ENCODE peak calls at places on chromosomes 3 and 15, in four cellular contexts. One of them, this sample, is unnamed.

GRCh38 chr3:16534914-16535301 is 21.4 kb upstream of the RFTN1 start:
- DNase-seq in fibroblast of mammary gland: no peak
- DNase-seq in T-helper 9 cell: no peak
- DNase-seq in HFF-Myc: no peak
- DNase-seq in this sample: no peak

GRCh38 chr15:58469432-58470353 is 37.9 kb downstream of the LIPC start:
- DNase-seq in fibroblast of mammary gland: peak
- DNase-seq in T-helper 9 cell: no peak
- DNase-seq in HFF-Myc: peak
- DNase-seq in this sample: no peak

GRCh38 chr15:98673133-98673532 is 24.8 kb downstream of the IGF1R start:
- DNase-seq in fibroblast of mammary gland: no peak
- DNase-seq in T-helper 9 cell: no peak
- DNase-seq in HFF-Myc: no peak
- DNase-seq in this sample: no peak

GRCh38 chr3:13075318-13075717 is 2.1 kb upstream of the IQSEC1 start:
- DNase-seq in fibroblast of mammary gland: no peak
- DNase-seq in T-helper 9 cell: no peak
- DNase-seq in HFF-Myc: no peak
- DNase-seq in this sample: no peak

GRCh38 chr3:160012108-160012507 is 23.5 kb downstream of the IL12A start:
- DNase-seq in fibroblast of mammary gland: no peak
- DNase-seq in T-helper 9 cell: no peak
- DNase-seq in HFF-Myc: no peak
- DNase-seq in this sample: no peak

GRCh38 chr3:170058127-170058526 is 20.3 kb downstream of the GPR160 start:
- DNase-seq in fibroblast of mammary gland: no peak
- DNase-seq in T-helper 9 cell: no peak
- DNase-seq in HFF-Myc: no peak
- DNase-seq in this sample: no peak

GRCh38 chr3:53236112-53236841 is 19.5 kb downstream of the TKT start:
- DNase-seq in fibroblast of mammary gland: peak
- DNase-seq in T-helper 9 cell: no peak
- DNase-seq in HFF-Myc: peak
- DNase-seq in this sample: no peak

GRCh38 chr15:51224428-51224827 is 114.0 kb downstream of the CYP19A1 start:
- DNase-seq in fibroblast of mammary gland: peak
- DNase-seq in T-helper 9 cell: no peak
- DNase-seq in HFF-Myc: no peak
- DNase-seq in this sample: no peak

GRCh38 chr3:32238027-32238815 is at the start of gene CMTM8:
- DNase-seq in fibroblast of mammary gland: no peak
- DNase-seq in T-helper 9 cell: peak
- DNase-seq in HFF-Myc: no peak
- DNase-seq in this sample: no peak

GRCh38 chr15:74793135-74794028 is 11.5 kb downstream of the CSK start:
- DNase-seq in fibroblast of mammary gland: no peak
- DNase-seq in T-helper 9 cell: peak
- DNase-seq in HFF-Myc: no peak
- DNase-seq in this sample: no peak

GRCh38 chr3:192819001-192819569 is 91.7 kb upstream of the FGF12 start:
- DNase-seq in fibroblast of mammary gland: peak
- DNase-seq in T-helper 9 cell: peak
- DNase-seq in HFF-Myc: peak
- DNase-seq in this sample: no peak

GRCh38 chr15:90231028-90232017 is 2.4 kb downstream of the CIB1 start:
- DNase-seq in fibroblast of mammary gland: no peak
- DNase-seq in T-helper 9 cell: peak
- DNase-seq in HFF-Myc: no peak
- DNase-seq in this sample: no peak

GRCh38 chr3:58340594-58341244 is 8.0 kb downstream of the PXK start:
- DNase-seq in fibroblast of mammary gland: no peak
- DNase-seq in T-helper 9 cell: no peak
- DNase-seq in HFF-Myc: no peak
- DNase-seq in this sample: no peak

GRCh38 chr3:54999159-54999558 is 71.3 kb upstream of the LRTM1 start:
- DNase-seq in fibroblast of mammary gland: peak
- DNase-seq in T-helper 9 cell: no peak
- DNase-seq in HFF-Myc: peak
- DNase-seq in this sample: no peak

GRCh38 chr3:112966633-112967032 is 8.3 kb downstream of the CD200R1 start:
- DNase-seq in fibroblast of mammary gland: no peak
- DNase-seq in T-helper 9 cell: no peak
- DNase-seq in HFF-Myc: no peak
- DNase-seq in this sample: no peak

GRCh38 chr3:20573175-20573574 is 387.2 kb upstream of the SGO1 start:
- DNase-seq in fibroblast of mammary gland: peak
- DNase-seq in T-helper 9 cell: no peak
- DNase-seq in HFF-Myc: no peak
- DNase-seq in this sample: no peak

GRCh38 chr3:180962530-180962929 is 27.0 kb downstream of the DNAJC19 start:
- DNase-seq in fibroblast of mammary gland: no peak
- DNase-seq in T-helper 9 cell: no peak
- DNase-seq in HFF-Myc: no peak
- DNase-seq in this sample: no peak

GRCh38 chr3:79767194-79767952 is 425 bp downstream of the ROBO1 start:
- DNase-seq in fibroblast of mammary gland: no peak
- DNase-seq in T-helper 9 cell: no peak
- DNase-seq in HFF-Myc: no peak
- DNase-seq in this sample: no peak

GRCh38 chr15:52657338-52657737 is 21.9 kb downstream of the ATOSA start:
- DNase-seq in fibroblast of mammary gland: peak
- DNase-seq in T-helper 9 cell: no peak
- DNase-seq in HFF-Myc: no peak
- DNase-seq in this sample: no peak

GRCh38 chr3:16463119-16463518 is 50.4 kb downstream of the RFTN1 start:
- DNase-seq in fibroblast of mammary gland: no peak
- DNase-seq in T-helper 9 cell: no peak
- DNase-seq in HFF-Myc: no peak
- DNase-seq in this sample: no peak

GRCh38 chr3:10901293-10902010 is 85.4 kb downstream of the SLC6A11 start:
- DNase-seq in fibroblast of mammary gland: no peak
- DNase-seq in T-helper 9 cell: no peak
- DNase-seq in HFF-Myc: no peak
- DNase-seq in this sample: no peak

GRCh38 chr3:31828007-31828406 is 153.1 kb downstream of the OSBPL10 start:
- DNase-seq in fibroblast of mammary gland: no peak
- DNase-seq in T-helper 9 cell: no peak
- DNase-seq in HFF-Myc: no peak
- DNase-seq in this sample: no peak

GRCh38 chr15:97868964-97869363 is 91.5 kb upstream of the ARRDC4 start:
- DNase-seq in fibroblast of mammary gland: no peak
- DNase-seq in T-helper 9 cell: no peak
- DNase-seq in HFF-Myc: no peak
- DNase-seq in this sample: no peak

This sample was measured in Panc1.